ENCODE peak calls at places on chromosomes 1 and 21, in four cellular contexts. P is ELF-1; O is lower lobe of right lung; T is stimulated activated CD8-positive, alpha-beta memory T cell treated with anti-CD3 and anti-CD28 coated beads, Interleukin-2, amount 100 ng/mL, for 48 hours. R is an unnamed sample.

GRCh38 chr1:172719066-172719627 is 60.2 kb downstream of the FASLG start:
- DNase-seq in T (no peak), P (no peak), O (no peak), R (no peak)

GRCh38 chr1:183255073-183255472 is 69.0 kb downstream of the LAMC2 start:
- DNase-seq in O (no peak), T (no peak), P (no peak), R (no peak)

GRCh38 chr1:163265547-163265946 is 56.2 kb upstream of the NUF2 start:
- DNase-seq in P (no peak), T (no peak), O (no peak), R (no peak)

GRCh38 chr1:18931731-18932130 is 24.7 kb downstream of the IFFO2 start:
- DNase-seq in O (no peak), T (no peak), P (no peak), R (no peak)

GRCh38 chr1:181557313-181557712 is 74.0 kb downstream of the CACNA1E start:
- DNase-seq in T (no peak), P (no peak), O (no peak), R (no peak)

GRCh38 chr1:92994105-92994712 is 32.9 kb upstream of the DIPK1A start:
- DNase-seq in P (peak), O (no peak), T (no peak), R (no peak)

GRCh38 chr1:1014896-1015681 is 1.8 kb downstream of the ISG15 start:
- DNase-seq in O (no peak), T (no peak), P (no peak), R (peak)

GRCh38 chr1:59976194-59977074 is 49.9 kb upstream of the CYP2J2 start:
- DNase-seq in P (peak), O (peak), T (peak), R (peak)

GRCh38 chr21:43703068-43703880 is 15.7 kb upstream of the PDXK start:
- DNase-seq in T (no peak), O (peak), P (peak), R (no peak)

GRCh38 chr1:151399890-151400235 is 490 bp downstream of the PSMB4 start:
- DNase-seq in T (no peak), O (no peak), P (no peak), R (no peak)

GRCh38 chr1:117623698-117624097 is 17.9 kb downstream of the TENT5C start:
- DNase-seq in P (no peak), O (no peak), T (no peak), R (no peak)

GRCh38 chr1:19101244-19101643 is 108.8 kb downstream of the UBR4 start:
- DNase-seq in O (no peak), T (no peak), P (no peak), R (no peak)

GRCh38 chr1:40421694-40422384 is 28.4 kb upstream of the ZFP69B start:
- DNase-seq in P (no peak), T (no peak), O (no peak), R (no peak)

GRCh38 chr1:81549588-81550127 is 251.1 kb upstream of the ADGRL2 start:
- DNase-seq in O (no peak), P (peak), T (no peak), R (no peak)

GRCh38 chr1:45079533-45079932 is 67.5 kb downstream of the UROD start:
- DNase-seq in T (no peak), O (no peak), P (no peak), R (no peak)

GRCh38 chr21:25283720-25284119 is 323.6 kb downstream of the MRPL39 start:
- DNase-seq in O (no peak), T (no peak), P (peak), R (no peak)

GRCh38 chr1:96313216-96313615 is 408.4 kb upstream of the PTBP2 start:
- DNase-seq in O (no peak), T (no peak), P (no peak), R (no peak)

GRCh38 chr1:69103213-69103612 is 464.5 kb upstream of the LRRC7 start:
- DNase-seq in P (no peak), T (no peak), O (no peak), R (no peak)

GRCh38 chr1:2198571-2198970 is 4.0 kb upstream of the FAAP20 start:
- DNase-seq in O (no peak), P (no peak), T (no peak), R (no peak)

GRCh38 chr1:236953161-236953560 is 51.1 kb downstream of the MT1HL1 start:
- DNase-seq in P (no peak), T (no peak), O (no peak), R (no peak)

GRCh38 chr1:37602750-37603694 is 7.3 kb upstream of the GNL2 start:
- DNase-seq in P (peak), T (peak), O (no peak), R (no peak)

GRCh38 chr1:119703666-119704450 is 7.9 kb upstream of the PHGDH start:
- DNase-seq in P (no peak), T (no peak), O (no peak), R (no peak)

GRCh38 chr1:212647004-212647403 is 38.4 kb downstream of the ATF3 start:
- DNase-seq in O (no peak), P (no peak), T (no peak), R (no peak)

GRCh38 chr1:67211589-67212563 is 45.6 kb downstream of the IL23R start:
- DNase-seq in T (no peak), O (no peak), P (no peak), R (no peak)

GRCh38 chr1:211910917-211911485 is 80.4 kb upstream of the LPGAT1 start:
- DNase-seq in T (no peak), P (no peak), O (no peak), R (no peak)

GRCh38 chr21:33403128-33403785 is at the start of gene IFNGR2:
- DNase-seq in O (peak), T (no peak), P (no peak), R (peak)

GRCh38 chr1:115182012-115182715 is 92.9 kb upstream of the TSPAN2 start:
- DNase-seq in O (no peak), T (no peak), P (no peak), R (no peak)

GRCh38 chr1:206709772-206710456 is 25.2 kb downstream of the MAPKAPK2 start:
- DNase-seq in T (no peak), O (no peak), P (no peak), R (no peak)